ENCODE peak calls at places on chromosome 13, in ten cellular contexts. One of them, this sample, is unnamed.

GRCh38 chr13:107043016-107043957 is 475.4 kb upstream of the ARGLU1 start:
- DNase-seq in lower leg skin: no peak
- DNase-seq in T-helper 17 cell: no peak
- DNase-seq in activated gamma-delta T cell treated with anti-CD3 and anti-CD28 coated beads, Interleukin-2, amount 50 U/mL, for 16 hours: no peak
- DNase-seq in heart left ventricle: no peak
- DNase-seq in endothelial cell: no peak
- DNase-seq in progenitor cell of endocrine pancreas: no peak
- DNase-seq in HuH-7: no peak
- DNase-seq in iPS-NIHi11: no peak
- DNase-seq in activated CD4-positive, CD25-positive, alpha-beta regulatory T cell treated with anti-CD3 and anti-CD28 coated beads, Interleukin-2, amount 50 U/mL, for 72 hours: no peak
- DNase-seq in this sample: no peak

GRCh38 chr13:95301947-95302386 is 716 bp upstream of the ABCC4 start:
- DNase-seq in progenitor cell of endocrine pancreas: no peak
- DNase-seq in heart left ventricle: no peak
- DNase-seq in iPS-NIHi11: peak
- DNase-seq in T-helper 17 cell: no peak
- DNase-seq in HuH-7: no peak
- DNase-seq in activated gamma-delta T cell treated with anti-CD3 and anti-CD28 coated beads, Interleukin-2, amount 50 U/mL, for 16 hours: no peak
- DNase-seq in endothelial cell: no peak
- DNase-seq in lower leg skin: no peak
- DNase-seq in activated CD4-positive, CD25-positive, alpha-beta regulatory T cell treated with anti-CD3 and anti-CD28 coated beads, Interleukin-2, amount 50 U/mL, for 72 hours: no peak
- DNase-seq in this sample: no peak

GRCh38 chr13:32824671-32825070 is 191.6 kb upstream of the KL start:
- DNase-seq in activated CD4-positive, CD25-positive, alpha-beta regulatory T cell treated with anti-CD3 and anti-CD28 coated beads, Interleukin-2, amount 50 U/mL, for 72 hours: no peak
- DNase-seq in activated gamma-delta T cell treated with anti-CD3 and anti-CD28 coated beads, Interleukin-2, amount 50 U/mL, for 16 hours: no peak
- DNase-seq in progenitor cell of endocrine pancreas: no peak
- DNase-seq in lower leg skin: no peak
- DNase-seq in endothelial cell: no peak
- DNase-seq in heart left ventricle: no peak
- DNase-seq in T-helper 17 cell: no peak
- DNase-seq in iPS-NIHi11: peak
- DNase-seq in HuH-7: no peak
- DNase-seq in this sample: no peak

GRCh38 chr13:48251616-48252081 is 18.6 kb downstream of the ITM2B start:
- DNase-seq in iPS-NIHi11: no peak
- DNase-seq in activated gamma-delta T cell treated with anti-CD3 and anti-CD28 coated beads, Interleukin-2, amount 50 U/mL, for 16 hours: no peak
- DNase-seq in endothelial cell: no peak
- DNase-seq in T-helper 17 cell: no peak
- DNase-seq in HuH-7: no peak
- DNase-seq in activated CD4-positive, CD25-positive, alpha-beta regulatory T cell treated with anti-CD3 and anti-CD28 coated beads, Interleukin-2, amount 50 U/mL, for 72 hours: no peak
- DNase-seq in progenitor cell of endocrine pancreas: no peak
- DNase-seq in heart left ventricle: no peak
- DNase-seq in lower leg skin: no peak
- DNase-seq in this sample: no peak

GRCh38 chr13:109971006-109971744 is 184.8 kb upstream of the IRS2 start:
- DNase-seq in T-helper 17 cell: no peak
- DNase-seq in HuH-7: no peak
- DNase-seq in endothelial cell: no peak
- DNase-seq in activated CD4-positive, CD25-positive, alpha-beta regulatory T cell treated with anti-CD3 and anti-CD28 coated beads, Interleukin-2, amount 50 U/mL, for 72 hours: no peak
- DNase-seq in progenitor cell of endocrine pancreas: no peak
- DNase-seq in heart left ventricle: peak
- DNase-seq in iPS-NIHi11: no peak
- DNase-seq in lower leg skin: peak
- DNase-seq in activated gamma-delta T cell treated with anti-CD3 and anti-CD28 coated beads, Interleukin-2, amount 50 U/mL, for 16 hours: no peak
- DNase-seq in this sample: no peak

GRCh38 chr13:19985219-19985556 is 26.7 kb downstream of the ZMYM2 start:
- DNase-seq in progenitor cell of endocrine pancreas: no peak
- DNase-seq in heart left ventricle: no peak
- DNase-seq in activated gamma-delta T cell treated with anti-CD3 and anti-CD28 coated beads, Interleukin-2, amount 50 U/mL, for 16 hours: no peak
- DNase-seq in lower leg skin: no peak
- DNase-seq in T-helper 17 cell: no peak
- DNase-seq in endothelial cell: no peak
- DNase-seq in activated CD4-positive, CD25-positive, alpha-beta regulatory T cell treated with anti-CD3 and anti-CD28 coated beads, Interleukin-2, amount 50 U/mL, for 72 hours: peak
- DNase-seq in iPS-NIHi11: no peak
- DNase-seq in HuH-7: no peak
- DNase-seq in this sample: no peak

GRCh38 chr13:43146400-43146799 is 123.0 kb downstream of the DNAJC15 start:
- DNase-seq in endothelial cell: no peak
- DNase-seq in activated gamma-delta T cell treated with anti-CD3 and anti-CD28 coated beads, Interleukin-2, amount 50 U/mL, for 16 hours: no peak
- DNase-seq in lower leg skin: peak
- DNase-seq in iPS-NIHi11: no peak
- DNase-seq in progenitor cell of endocrine pancreas: no peak
- DNase-seq in HuH-7: no peak
- DNase-seq in activated CD4-positive, CD25-positive, alpha-beta regulatory T cell treated with anti-CD3 and anti-CD28 coated beads, Interleukin-2, amount 50 U/mL, for 72 hours: no peak
- DNase-seq in heart left ventricle: no peak
- DNase-seq in T-helper 17 cell: no peak
- DNase-seq in this sample: no peak

GRCh38 chr13:19601749-19602725 is 31.4 kb upstream of the MPHOSPH8 start:
- DNase-seq in activated CD4-positive, CD25-positive, alpha-beta regulatory T cell treated with anti-CD3 and anti-CD28 coated beads, Interleukin-2, amount 50 U/mL, for 72 hours: peak
- DNase-seq in heart left ventricle: peak
- DNase-seq in endothelial cell: peak
- DNase-seq in lower leg skin: peak
- DNase-seq in T-helper 17 cell: peak
- DNase-seq in iPS-NIHi11: peak
- DNase-seq in progenitor cell of endocrine pancreas: peak
- DNase-seq in activated gamma-delta T cell treated with anti-CD3 and anti-CD28 coated beads, Interleukin-2, amount 50 U/mL, for 16 hours: no peak
- DNase-seq in HuH-7: peak
- DNase-seq in this sample: peak

GRCh38 chr13:48126944-48127814 is 32.3 kb upstream of the MED4 start:
- DNase-seq in heart left ventricle: peak
- DNase-seq in progenitor cell of endocrine pancreas: no peak
- DNase-seq in iPS-NIHi11: peak
- DNase-seq in T-helper 17 cell: peak
- DNase-seq in activated gamma-delta T cell treated with anti-CD3 and anti-CD28 coated beads, Interleukin-2, amount 50 U/mL, for 16 hours: peak
- DNase-seq in lower leg skin: no peak
- DNase-seq in activated CD4-positive, CD25-positive, alpha-beta regulatory T cell treated with anti-CD3 and anti-CD28 coated beads, Interleukin-2, amount 50 U/mL, for 72 hours: peak
- DNase-seq in HuH-7: peak
- DNase-seq in endothelial cell: peak
- DNase-seq in this sample: no peak

GRCh38 chr13:91247768-91248167 is 99.7 kb upstream of the MIR17HG start:
- DNase-seq in iPS-NIHi11: no peak
- DNase-seq in heart left ventricle: no peak
- DNase-seq in T-helper 17 cell: no peak
- DNase-seq in lower leg skin: no peak
- DNase-seq in HuH-7: peak
- DNase-seq in progenitor cell of endocrine pancreas: no peak
- DNase-seq in endothelial cell: no peak
- DNase-seq in activated CD4-positive, CD25-positive, alpha-beta regulatory T cell treated with anti-CD3 and anti-CD28 coated beads, Interleukin-2, amount 50 U/mL, for 72 hours: no peak
- DNase-seq in activated gamma-delta T cell treated with anti-CD3 and anti-CD28 coated beads, Interleukin-2, amount 50 U/mL, for 16 hours: no peak
- DNase-seq in this sample: no peak

GRCh38 chr13:22091222-22091970 is 420.5 kb downstream of the FGF9 start:
- DNase-seq in T-helper 17 cell: no peak
- DNase-seq in activated CD4-positive, CD25-positive, alpha-beta regulatory T cell treated with anti-CD3 and anti-CD28 coated beads, Interleukin-2, amount 50 U/mL, for 72 hours: no peak
- DNase-seq in lower leg skin: no peak
- DNase-seq in endothelial cell: no peak
- DNase-seq in iPS-NIHi11: no peak
- DNase-seq in progenitor cell of endocrine pancreas: no peak
- DNase-seq in HuH-7: no peak
- DNase-seq in activated gamma-delta T cell treated with anti-CD3 and anti-CD28 coated beads, Interleukin-2, amount 50 U/mL, for 16 hours: no peak
- DNase-seq in heart left ventricle: no peak
- DNase-seq in this sample: no peak

GRCh38 chr13:112131740-112132113 is 64.8 kb downstream of the SOX1 start:
- DNase-seq in heart left ventricle: no peak
- DNase-seq in activated CD4-positive, CD25-positive, alpha-beta regulatory T cell treated with anti-CD3 and anti-CD28 coated beads, Interleukin-2, amount 50 U/mL, for 72 hours: no peak
- DNase-seq in lower leg skin: peak
- DNase-seq in progenitor cell of endocrine pancreas: no peak
- DNase-seq in HuH-7: no peak
- DNase-seq in activated gamma-delta T cell treated with anti-CD3 and anti-CD28 coated beads, Interleukin-2, amount 50 U/mL, for 16 hours: no peak
- DNase-seq in iPS-NIHi11: no peak
- DNase-seq in endothelial cell: no peak
- DNase-seq in T-helper 17 cell: no peak
- DNase-seq in this sample: no peak

GRCh38 chr13:103815619-103816018 is 749.4 kb upstream of the SLC10A2 start:
- DNase-seq in progenitor cell of endocrine pancreas: no peak
- DNase-seq in HuH-7: no peak
- DNase-seq in activated gamma-delta T cell treated with anti-CD3 and anti-CD28 coated beads, Interleukin-2, amount 50 U/mL, for 16 hours: no peak
- DNase-seq in heart left ventricle: no peak
- DNase-seq in endothelial cell: no peak
- DNase-seq in activated CD4-positive, CD25-positive, alpha-beta regulatory T cell treated with anti-CD3 and anti-CD28 coated beads, Interleukin-2, amount 50 U/mL, for 72 hours: no peak
- DNase-seq in iPS-NIHi11: no peak
- DNase-seq in T-helper 17 cell: no peak
- DNase-seq in lower leg skin: no peak
- DNase-seq in this sample: no peak

GRCh38 chr13:113943821-113944565 is 29.9 kb downstream of the C13orf46 start:
- DNase-seq in lower leg skin: no peak
- DNase-seq in T-helper 17 cell: no peak
- DNase-seq in progenitor cell of endocrine pancreas: no peak
- DNase-seq in iPS-NIHi11: no peak
- DNase-seq in HuH-7: no peak
- DNase-seq in heart left ventricle: peak
- DNase-seq in endothelial cell: no peak
- DNase-seq in activated gamma-delta T cell treated with anti-CD3 and anti-CD28 coated beads, Interleukin-2, amount 50 U/mL, for 16 hours: no peak
- DNase-seq in activated CD4-positive, CD25-positive, alpha-beta regulatory T cell treated with anti-CD3 and anti-CD28 coated beads, Interleukin-2, amount 50 U/mL, for 72 hours: no peak
- DNase-seq in this sample: no peak

GRCh38 chr13:48977973-48978372 is 2.3 kb downstream of the FNDC3A start:
- DNase-seq in endothelial cell: no peak
- DNase-seq in iPS-NIHi11: no peak
- DNase-seq in activated CD4-positive, CD25-positive, alpha-beta regulatory T cell treated with anti-CD3 and anti-CD28 coated beads, Interleukin-2, amount 50 U/mL, for 72 hours: no peak
- DNase-seq in lower leg skin: no peak
- DNase-seq in T-helper 17 cell: no peak
- DNase-seq in activated gamma-delta T cell treated with anti-CD3 and anti-CD28 coated beads, Interleukin-2, amount 50 U/mL, for 16 hours: no peak
- DNase-seq in HuH-7: no peak
- DNase-seq in progenitor cell of endocrine pancreas: no peak
- DNase-seq in heart left ventricle: no peak
- DNase-seq in this sample: no peak

GRCh38 chr13:33910267-33910666 is 92.3 kb downstream of the RFC3 start:
- DNase-seq in lower leg skin: no peak
- DNase-seq in HuH-7: no peak
- DNase-seq in activated CD4-positive, CD25-positive, alpha-beta regulatory T cell treated with anti-CD3 and anti-CD28 coated beads, Interleukin-2, amount 50 U/mL, for 72 hours: no peak
- DNase-seq in T-helper 17 cell: no peak
- DNase-seq in activated gamma-delta T cell treated with anti-CD3 and anti-CD28 coated beads, Interleukin-2, amount 50 U/mL, for 16 hours: no peak
- DNase-seq in iPS-NIHi11: no peak
- DNase-seq in progenitor cell of endocrine pancreas: no peak
- DNase-seq in endothelial cell: no peak
- DNase-seq in heart left ventricle: no peak
- DNase-seq in this sample: no peak

GRCh38 chr13:45544520-45544919 is 71.0 kb downstream of the ERICH6B start:
- DNase-seq in iPS-NIHi11: no peak
- DNase-seq in HuH-7: no peak
- DNase-seq in T-helper 17 cell: no peak
- DNase-seq in heart left ventricle: no peak
- DNase-seq in lower leg skin: no peak
- DNase-seq in endothelial cell: no peak
- DNase-seq in activated CD4-positive, CD25-positive, alpha-beta regulatory T cell treated with anti-CD3 and anti-CD28 coated beads, Interleukin-2, amount 50 U/mL, for 72 hours: no peak
- DNase-seq in activated gamma-delta T cell treated with anti-CD3 and anti-CD28 coated beads, Interleukin-2, amount 50 U/mL, for 16 hours: no peak
- DNase-seq in progenitor cell of endocrine pancreas: no peak
- DNase-seq in this sample: no peak

GRCh38 chr13:54029720-54030119 is 1001.1 kb downstream of the OLFM4 start:
- DNase-seq in endothelial cell: no peak
- DNase-seq in HuH-7: no peak
- DNase-seq in progenitor cell of endocrine pancreas: no peak
- DNase-seq in activated gamma-delta T cell treated with anti-CD3 and anti-CD28 coated beads, Interleukin-2, amount 50 U/mL, for 16 hours: no peak
- DNase-seq in lower leg skin: no peak
- DNase-seq in activated CD4-positive, CD25-positive, alpha-beta regulatory T cell treated with anti-CD3 and anti-CD28 coated beads, Interleukin-2, amount 50 U/mL, for 72 hours: no peak
- DNase-seq in T-helper 17 cell: no peak
- DNase-seq in heart left ventricle: no peak
- DNase-seq in iPS-NIHi11: no peak
- DNase-seq in this sample: no peak

GRCh38 chr13:22828081-22828480 is 352.7 kb upstream of the SGCG start:
- DNase-seq in progenitor cell of endocrine pancreas: no peak
- DNase-seq in heart left ventricle: no peak
- DNase-seq in endothelial cell: no peak
- DNase-seq in activated CD4-positive, CD25-positive, alpha-beta regulatory T cell treated with anti-CD3 and anti-CD28 coated beads, Interleukin-2, amount 50 U/mL, for 72 hours: no peak
- DNase-seq in T-helper 17 cell: no peak
- DNase-seq in HuH-7: no peak
- DNase-seq in lower leg skin: no peak
- DNase-seq in activated gamma-delta T cell treated with anti-CD3 and anti-CD28 coated beads, Interleukin-2, amount 50 U/mL, for 16 hours: no peak
- DNase-seq in iPS-NIHi11: no peak
- DNase-seq in this sample: no peak

GRCh38 chr13:46392967-46393366 is 5.9 kb upstream of the RUBCNL start:
- DNase-seq in lower leg skin: no peak
- DNase-seq in heart left ventricle: no peak
- DNase-seq in HuH-7: no peak
- DNase-seq in activated CD4-positive, CD25-positive, alpha-beta regulatory T cell treated with anti-CD3 and anti-CD28 coated beads, Interleukin-2, amount 50 U/mL, for 72 hours: no peak
- DNase-seq in activated gamma-delta T cell treated with anti-CD3 and anti-CD28 coated beads, Interleukin-2, amount 50 U/mL, for 16 hours: no peak
- DNase-seq in endothelial cell: no peak
- DNase-seq in progenitor cell of endocrine pancreas: no peak
- DNase-seq in iPS-NIHi11: no peak
- DNase-seq in T-helper 17 cell: no peak
- DNase-seq in this sample: no peak

GRCh38 chr13:98478134-98479129 is 98.5 kb downstream of the STK24 start:
- DNase-seq in activated gamma-delta T cell treated with anti-CD3 and anti-CD28 coated beads, Interleukin-2, amount 50 U/mL, for 16 hours: no peak
- DNase-seq in lower leg skin: peak
- DNase-seq in HuH-7: no peak
- DNase-seq in T-helper 17 cell: no peak
- DNase-seq in endothelial cell: peak
- DNase-seq in activated CD4-positive, CD25-positive, alpha-beta regulatory T cell treated with anti-CD3 and anti-CD28 coated beads, Interleukin-2, amount 50 U/mL, for 72 hours: peak
- DNase-seq in iPS-NIHi11: peak
- DNase-seq in heart left ventricle: no peak
- DNase-seq in progenitor cell of endocrine pancreas: no peak
- DNase-seq in this sample: no peak

GRCh38 chr13:45216193-45216592 is 15.3 kb upstream of the KCTD4 start:
- DNase-seq in heart left ventricle: no peak
- DNase-seq in lower leg skin: no peak
- DNase-seq in T-helper 17 cell: no peak
- DNase-seq in activated CD4-positive, CD25-positive, alpha-beta regulatory T cell treated with anti-CD3 and anti-CD28 coated beads, Interleukin-2, amount 50 U/mL, for 72 hours: no peak
- DNase-seq in progenitor cell of endocrine pancreas: no peak
- DNase-seq in HuH-7: no peak
- DNase-seq in endothelial cell: no peak
- DNase-seq in iPS-NIHi11: no peak
- DNase-seq in activated gamma-delta T cell treated with anti-CD3 and anti-CD28 coated beads, Interleukin-2, amount 50 U/mL, for 16 hours: no peak
- DNase-seq in this sample: no peak

GRCh38 chr13:27920677-27921420 is 1.0 kb downstream of the PDX1 start:
- DNase-seq in progenitor cell of endocrine pancreas: no peak
- DNase-seq in endothelial cell: peak
- DNase-seq in iPS-NIHi11: peak
- DNase-seq in activated gamma-delta T cell treated with anti-CD3 and anti-CD28 coated beads, Interleukin-2, amount 50 U/mL, for 16 hours: no peak
- DNase-seq in lower leg skin: no peak
- DNase-seq in HuH-7: peak
- DNase-seq in T-helper 17 cell: no peak
- DNase-seq in activated CD4-positive, CD25-positive, alpha-beta regulatory T cell treated with anti-CD3 and anti-CD28 coated beads, Interleukin-2, amount 50 U/mL, for 72 hours: no peak
- DNase-seq in heart left ventricle: no peak
- DNase-seq in this sample: no peak

GRCh38 chr13:23558675-23559536 is 11.3 kb upstream of the TNFRSF19 start:
- DNase-seq in lower leg skin: no peak
- DNase-seq in HuH-7: peak
- DNase-seq in endothelial cell: no peak
- DNase-seq in iPS-NIHi11: no peak
- DNase-seq in activated CD4-positive, CD25-positive, alpha-beta regulatory T cell treated with anti-CD3 and anti-CD28 coated beads, Interleukin-2, amount 50 U/mL, for 72 hours: no peak
- DNase-seq in progenitor cell of endocrine pancreas: no peak
- DNase-seq in activated gamma-delta T cell treated with anti-CD3 and anti-CD28 coated beads, Interleukin-2, amount 50 U/mL, for 16 hours: no peak
- DNase-seq in heart left ventricle: peak
- DNase-seq in T-helper 17 cell: no peak
- DNase-seq in this sample: no peak

GRCh38 chr13:102569488-102569887 is 27.3 kb upstream of the TPP2 start:
- DNase-seq in iPS-NIHi11: no peak
- DNase-seq in endothelial cell: no peak
- DNase-seq in activated gamma-delta T cell treated with anti-CD3 and anti-CD28 coated beads, Interleukin-2, amount 50 U/mL, for 16 hours: no peak
- DNase-seq in T-helper 17 cell: no peak
- DNase-seq in activated CD4-positive, CD25-positive, alpha-beta regulatory T cell treated with anti-CD3 and anti-CD28 coated beads, Interleukin-2, amount 50 U/mL, for 72 hours: no peak
- DNase-seq in HuH-7: no peak
- DNase-seq in progenitor cell of endocrine pancreas: no peak
- DNase-seq in heart left ventricle: no peak
- DNase-seq in lower leg skin: no peak
- DNase-seq in this sample: no peak

GRCh38 chr13:59269476-59269875 is 894.3 kb downstream of the DIAPH3 start:
- DNase-seq in heart left ventricle: no peak
- DNase-seq in activated CD4-positive, CD25-positive, alpha-beta regulatory T cell treated with anti-CD3 and anti-CD28 coated beads, Interleukin-2, amount 50 U/mL, for 72 hours: no peak
- DNase-seq in activated gamma-delta T cell treated with anti-CD3 and anti-CD28 coated beads, Interleukin-2, amount 50 U/mL, for 16 hours: no peak
- DNase-seq in iPS-NIHi11: no peak
- DNase-seq in progenitor cell of endocrine pancreas: no peak
- DNase-seq in T-helper 17 cell: no peak
- DNase-seq in endothelial cell: no peak
- DNase-seq in lower leg skin: no peak
- DNase-seq in HuH-7: no peak
- DNase-seq in this sample: no peak

This sample was measured in left lung.